ENCODE peak calls at places on chromosome 16, in seven cellular contexts. One of them, this sample, is unnamed.
A peak's percentile ranks its signal among the peaks of the same experiment; 100 is the strongest.

GRCh38 chr16:678858-679807 is 1.1 kb upstream of the STUB1 start:
- DNase-seq in effector CD4-positive, alpha-beta T cell: peak; percentile 35
- DNase-seq in transverse colon: peak; percentile 74
- DNase-seq in GM10248: peak; percentile 54
- DNase-seq in activated CD4-positive, alpha-beta T cell treated with anti-CD3 and anti-CD28 coated beads for 24 hours: peak; percentile 24
- DNase-seq in HL-60: no peak
- DNase-seq in stimulated activated CD8-positive, alpha-beta memory T cell treated with anti-CD3 and anti-CD28 coated beads, Interleukin-15, amount 100 ng/mL, for 24 hours: no peak
- DNase-seq in this sample: no peak

GRCh38 chr16:88790312-88791150 is 5.5 kb upstream of the PIEZO1 start:
- DNase-seq in GM10248: no peak
- DNase-seq in HL-60: no peak
- DNase-seq in transverse colon: peak; percentile 62
- DNase-seq in stimulated activated CD8-positive, alpha-beta memory T cell treated with anti-CD3 and anti-CD28 coated beads, Interleukin-15, amount 100 ng/mL, for 24 hours: no peak
- DNase-seq in effector CD4-positive, alpha-beta T cell: peak; percentile 46
- DNase-seq in activated CD4-positive, alpha-beta T cell treated with anti-CD3 and anti-CD28 coated beads for 24 hours: no peak
- DNase-seq in this sample: no peak

GRCh38 chr16:2527784-2528100 is 3.5 kb downstream of the CEMP1 start:
- DNase-seq in activated CD4-positive, alpha-beta T cell treated with anti-CD3 and anti-CD28 coated beads for 24 hours: no peak
- DNase-seq in transverse colon: no peak
- DNase-seq in GM10248: no peak
- DNase-seq in effector CD4-positive, alpha-beta T cell: no peak
- DNase-seq in stimulated activated CD8-positive, alpha-beta memory T cell treated with anti-CD3 and anti-CD28 coated beads, Interleukin-15, amount 100 ng/mL, for 24 hours: no peak
- DNase-seq in HL-60: no peak
- DNase-seq in this sample: no peak

GRCh38 chr16:86854895-86855294 is 276.5 kb downstream of the FOXL1 start:
- DNase-seq in activated CD4-positive, alpha-beta T cell treated with anti-CD3 and anti-CD28 coated beads for 24 hours: no peak
- DNase-seq in HL-60: no peak
- DNase-seq in transverse colon: no peak
- DNase-seq in GM10248: no peak
- DNase-seq in effector CD4-positive, alpha-beta T cell: no peak
- DNase-seq in stimulated activated CD8-positive, alpha-beta memory T cell treated with anti-CD3 and anti-CD28 coated beads, Interleukin-15, amount 100 ng/mL, for 24 hours: no peak
- DNase-seq in this sample: no peak

GRCh38 chr16:28126684-28127620 is 63.4 kb upstream of the GSG1L start:
- DNase-seq in GM10248: no peak
- DNase-seq in effector CD4-positive, alpha-beta T cell: no peak
- DNase-seq in HL-60: no peak
- DNase-seq in stimulated activated CD8-positive, alpha-beta memory T cell treated with anti-CD3 and anti-CD28 coated beads, Interleukin-15, amount 100 ng/mL, for 24 hours: no peak
- DNase-seq in activated CD4-positive, alpha-beta T cell treated with anti-CD3 and anti-CD28 coated beads for 24 hours: no peak
- DNase-seq in transverse colon: no peak
- DNase-seq in this sample: no peak

GRCh38 chr16:72723781-72724180 is 324.1 kb downstream of the ZFHX3 start:
- DNase-seq in HL-60: no peak
- DNase-seq in effector CD4-positive, alpha-beta T cell: no peak
- DNase-seq in activated CD4-positive, alpha-beta T cell treated with anti-CD3 and anti-CD28 coated beads for 24 hours: no peak
- DNase-seq in GM10248: no peak
- DNase-seq in transverse colon: no peak
- DNase-seq in stimulated activated CD8-positive, alpha-beta memory T cell treated with anti-CD3 and anti-CD28 coated beads, Interleukin-15, amount 100 ng/mL, for 24 hours: no peak
- DNase-seq in this sample: no peak

GRCh38 chr16:10808218-10808617 is 10.4 kb downstream of the TVP23A start:
- DNase-seq in transverse colon: no peak
- DNase-seq in GM10248: no peak
- DNase-seq in HL-60: no peak
- DNase-seq in effector CD4-positive, alpha-beta T cell: no peak
- DNase-seq in stimulated activated CD8-positive, alpha-beta memory T cell treated with anti-CD3 and anti-CD28 coated beads, Interleukin-15, amount 100 ng/mL, for 24 hours: no peak
- DNase-seq in activated CD4-positive, alpha-beta T cell treated with anti-CD3 and anti-CD28 coated beads for 24 hours: no peak
- DNase-seq in this sample: no peak

GRCh38 chr16:17358846-17359245 is 111.9 kb downstream of the XYLT1 start:
- DNase-seq in effector CD4-positive, alpha-beta T cell: no peak
- DNase-seq in HL-60: no peak
- DNase-seq in transverse colon: no peak
- DNase-seq in GM10248: no peak
- DNase-seq in stimulated activated CD8-positive, alpha-beta memory T cell treated with anti-CD3 and anti-CD28 coated beads, Interleukin-15, amount 100 ng/mL, for 24 hours: no peak
- DNase-seq in activated CD4-positive, alpha-beta T cell treated with anti-CD3 and anti-CD28 coated beads for 24 hours: no peak
- DNase-seq in this sample: no peak

GRCh38 chr16:89096768-89097527 is 3.3 kb downstream of the ACSF3 start:
- DNase-seq in activated CD4-positive, alpha-beta T cell treated with anti-CD3 and anti-CD28 coated beads for 24 hours: peak; percentile 47
- DNase-seq in stimulated activated CD8-positive, alpha-beta memory T cell treated with anti-CD3 and anti-CD28 coated beads, Interleukin-15, amount 100 ng/mL, for 24 hours: no peak
- DNase-seq in HL-60: no peak
- DNase-seq in effector CD4-positive, alpha-beta T cell: peak; percentile 28
- DNase-seq in GM10248: no peak
- DNase-seq in transverse colon: no peak
- DNase-seq in this sample: no peak

GRCh38 chr16:75948886-75949285 is 222.6 kb upstream of the CPHXL start:
- DNase-seq in transverse colon: no peak
- DNase-seq in GM10248: no peak
- DNase-seq in activated CD4-positive, alpha-beta T cell treated with anti-CD3 and anti-CD28 coated beads for 24 hours: no peak
- DNase-seq in HL-60: no peak
- DNase-seq in stimulated activated CD8-positive, alpha-beta memory T cell treated with anti-CD3 and anti-CD28 coated beads, Interleukin-15, amount 100 ng/mL, for 24 hours: no peak
- DNase-seq in effector CD4-positive, alpha-beta T cell: no peak
- DNase-seq in this sample: no peak

GRCh38 chr16:12439443-12440232 is 364.0 kb downstream of the CPPED1 start:
- DNase-seq in GM10248: no peak
- DNase-seq in HL-60: no peak
- DNase-seq in effector CD4-positive, alpha-beta T cell: no peak
- DNase-seq in stimulated activated CD8-positive, alpha-beta memory T cell treated with anti-CD3 and anti-CD28 coated beads, Interleukin-15, amount 100 ng/mL, for 24 hours: no peak
- DNase-seq in activated CD4-positive, alpha-beta T cell treated with anti-CD3 and anti-CD28 coated beads for 24 hours: no peak
- DNase-seq in transverse colon: no peak
- DNase-seq in this sample: no peak

GRCh38 chr16:17520567-17520966 is 49.8 kb upstream of the XYLT1 start:
- DNase-seq in activated CD4-positive, alpha-beta T cell treated with anti-CD3 and anti-CD28 coated beads for 24 hours: no peak
- DNase-seq in transverse colon: no peak
- DNase-seq in effector CD4-positive, alpha-beta T cell: no peak
- DNase-seq in stimulated activated CD8-positive, alpha-beta memory T cell treated with anti-CD3 and anti-CD28 coated beads, Interleukin-15, amount 100 ng/mL, for 24 hours: no peak
- DNase-seq in HL-60: no peak
- DNase-seq in GM10248: no peak
- DNase-seq in this sample: no peak

GRCh38 chr16:12971216-12971615 is 69.8 kb downstream of the SHISA9 start:
- DNase-seq in transverse colon: no peak
- DNase-seq in activated CD4-positive, alpha-beta T cell treated with anti-CD3 and anti-CD28 coated beads for 24 hours: no peak
- DNase-seq in stimulated activated CD8-positive, alpha-beta memory T cell treated with anti-CD3 and anti-CD28 coated beads, Interleukin-15, amount 100 ng/mL, for 24 hours: no peak
- DNase-seq in effector CD4-positive, alpha-beta T cell: no peak
- DNase-seq in HL-60: no peak
- DNase-seq in GM10248: no peak
- DNase-seq in this sample: no peak

GRCh38 chr16:86730086-86730485 is 151.7 kb downstream of the FOXL1 start:
- DNase-seq in HL-60: no peak
- DNase-seq in effector CD4-positive, alpha-beta T cell: no peak
- DNase-seq in stimulated activated CD8-positive, alpha-beta memory T cell treated with anti-CD3 and anti-CD28 coated beads, Interleukin-15, amount 100 ng/mL, for 24 hours: no peak
- DNase-seq in GM10248: no peak
- DNase-seq in activated CD4-positive, alpha-beta T cell treated with anti-CD3 and anti-CD28 coated beads for 24 hours: no peak
- DNase-seq in transverse colon: no peak
- DNase-seq in this sample: no peak

GRCh38 chr16:69660166-69660565 is 66.2 kb downstream of the NQO1 start:
- DNase-seq in stimulated activated CD8-positive, alpha-beta memory T cell treated with anti-CD3 and anti-CD28 coated beads, Interleukin-15, amount 100 ng/mL, for 24 hours: no peak
- DNase-seq in effector CD4-positive, alpha-beta T cell: no peak
- DNase-seq in GM10248: no peak
- DNase-seq in HL-60: no peak
- DNase-seq in transverse colon: no peak
- DNase-seq in activated CD4-positive, alpha-beta T cell treated with anti-CD3 and anti-CD28 coated beads for 24 hours: no peak
- DNase-seq in this sample: no peak

GRCh38 chr16:85550422-85551318 is 62.5 kb upstream of the GSE1 start:
- DNase-seq in activated CD4-positive, alpha-beta T cell treated with anti-CD3 and anti-CD28 coated beads for 24 hours: no peak
- DNase-seq in transverse colon: no peak
- DNase-seq in effector CD4-positive, alpha-beta T cell: no peak
- DNase-seq in stimulated activated CD8-positive, alpha-beta memory T cell treated with anti-CD3 and anti-CD28 coated beads, Interleukin-15, amount 100 ng/mL, for 24 hours: no peak
- DNase-seq in GM10248: no peak
- DNase-seq in HL-60: no peak
- DNase-seq in this sample: no peak

GRCh38 chr16:89658221-89658879 is 714 bp downstream of the SPATA33 start:
- DNase-seq in transverse colon: no peak
- DNase-seq in effector CD4-positive, alpha-beta T cell: no peak
- DNase-seq in HL-60: no peak
- DNase-seq in activated CD4-positive, alpha-beta T cell treated with anti-CD3 and anti-CD28 coated beads for 24 hours: no peak
- DNase-seq in stimulated activated CD8-positive, alpha-beta memory T cell treated with anti-CD3 and anti-CD28 coated beads, Interleukin-15, amount 100 ng/mL, for 24 hours: no peak
- DNase-seq in GM10248: no peak
- DNase-seq in this sample: no peak

GRCh38 chr16:57627184-57627871 is 1.1 kb upstream of the ADGRG1 start:
- DNase-seq in effector CD4-positive, alpha-beta T cell: no peak
- DNase-seq in transverse colon: no peak
- DNase-seq in activated CD4-positive, alpha-beta T cell treated with anti-CD3 and anti-CD28 coated beads for 24 hours: no peak
- DNase-seq in stimulated activated CD8-positive, alpha-beta memory T cell treated with anti-CD3 and anti-CD28 coated beads, Interleukin-15, amount 100 ng/mL, for 24 hours: no peak
- DNase-seq in HL-60: no peak
- DNase-seq in GM10248: no peak
- DNase-seq in this sample: no peak

GRCh38 chr16:28149016-28149888 is 62.5 kb downstream of the XPO6 start:
- DNase-seq in transverse colon: no peak
- DNase-seq in stimulated activated CD8-positive, alpha-beta memory T cell treated with anti-CD3 and anti-CD28 coated beads, Interleukin-15, amount 100 ng/mL, for 24 hours: no peak
- DNase-seq in activated CD4-positive, alpha-beta T cell treated with anti-CD3 and anti-CD28 coated beads for 24 hours: no peak
- DNase-seq in effector CD4-positive, alpha-beta T cell: peak; percentile 8
- DNase-seq in GM10248: no peak
- DNase-seq in HL-60: peak; percentile 43
- DNase-seq in this sample: no peak

GRCh38 chr16:68447721-68448359 is 468 bp downstream of the SMPD3 start:
- DNase-seq in activated CD4-positive, alpha-beta T cell treated with anti-CD3 and anti-CD28 coated beads for 24 hours: no peak
- DNase-seq in transverse colon: no peak
- DNase-seq in stimulated activated CD8-positive, alpha-beta memory T cell treated with anti-CD3 and anti-CD28 coated beads, Interleukin-15, amount 100 ng/mL, for 24 hours: no peak
- DNase-seq in HL-60: no peak
- DNase-seq in GM10248: no peak
- DNase-seq in effector CD4-positive, alpha-beta T cell: peak; percentile 21
- DNase-seq in this sample: no peak